ENCODE peak calls at places on chromosome 12, in ten cellular contexts. N is left ventricle myocardium inferior, B is GM23338, G is IMR-90, J is dorsolateral prefrontal cortex, R is BJ, F is HepG2, P is fibroblast of mammary gland, O is kidney epithelial cell, D is colonic mucosa. L is an unnamed sample.

GRCh38 chr12:56955631-56956256 is 1.7 kb downstream of the RDH16 start:
- DNase-seq in N (no peak), B (no peak), G (peak), J (no peak), R (no peak), F (no peak), P (peak), O (no peak), D (no peak), L (no peak)

GRCh38 chr12:118645219-118645618 is 268.9 kb downstream of the SUDS3 start:
- DNase-seq in N (peak), B (peak), G (no peak), J (no peak), R (no peak), F (peak), P (no peak), O (no peak), D (peak), L (peak)

GRCh38 chr12:95605875-95606274 is 54.6 kb upstream of the USP44 start:
- DNase-seq in N (no peak), B (no peak), G (no peak), J (no peak), R (no peak), F (peak), P (no peak), O (no peak), D (no peak), L (no peak)

GRCh38 chr12:111841236-111841749 is 735 bp upstream of the MAPKAPK5 start:
- DNase-seq in N (no peak), B (no peak), G (no peak), J (no peak), R (no peak), F (no peak), P (peak), O (no peak), D (no peak), L (no peak)

GRCh38 chr12:88639361-88639760 is 59.1 kb upstream of the KITLG start:
- DNase-seq in N (no peak), B (no peak), G (peak), J (no peak), R (no peak), F (no peak), P (peak), O (no peak), D (no peak), L (no peak)

GRCh38 chr12:89208661-89209096 is 143.6 kb downstream of the DUSP6 start:
- DNase-seq in N (no peak), B (no peak), G (peak), J (no peak), R (no peak), F (no peak), P (peak), O (no peak), D (no peak), L (no peak)

GRCh38 chr12:2190085-2190484 is 137.3 kb downstream of the CACNA1C start:
- DNase-seq in N (no peak), B (peak), G (no peak), J (no peak), R (no peak), F (no peak), P (no peak), O (no peak), D (no peak), L (no peak)

GRCh38 chr12:2608608-2608945 is 186.2 kb upstream of the FKBP4 start:
- DNase-seq in N (no peak), B (no peak), G (no peak), J (no peak), R (no peak), F (no peak), P (no peak), O (no peak), D (no peak), L (no peak)

GRCh38 chr12:119715268-119715620 is 47.3 kb downstream of the PRKAB1 start:
- DNase-seq in N (no peak), B (no peak), G (peak), J (no peak), R (no peak), F (peak), P (no peak), O (no peak), D (no peak), L (no peak)

GRCh38 chr12:123960029-123960428 is 12.6 kb downstream of the CCDC92 start:
- DNase-seq in N (no peak), B (no peak), G (no peak), J (no peak), R (no peak), F (no peak), P (no peak), O (no peak), D (no peak), L (no peak)

GRCh38 chr12:64004639-64005038 is 160.1 kb downstream of the SRGAP1 start:
- DNase-seq in N (no peak), B (no peak), G (peak), J (no peak), R (no peak), F (no peak), P (peak), O (no peak), D (no peak), L (no peak)

GRCh38 chr12:104756901-104757300 is 201.2 kb downstream of the SLC41A2 start:
- DNase-seq in N (no peak), B (no peak), G (no peak), J (no peak), R (no peak), F (no peak), P (no peak), O (no peak), D (no peak), L (no peak)

GRCh38 chr12:116599285-116600122 is 40.3 kb downstream of the MAP1LC3B2 start:
- DNase-seq in N (peak), B (peak), G (peak), J (peak), R (peak), F (peak), P (peak), O (no peak), D (peak), L (no peak)

GRCh38 chr12:68842123-68842522 is 34.1 kb downstream of the MDM2 start:
- DNase-seq in N (no peak), B (no peak), G (no peak), J (no peak), R (no peak), F (no peak), P (no peak), O (no peak), D (no peak), L (no peak)

GRCh38 chr12:71472441-71472911 is 32.9 kb downstream of the LGR5 start:
- DNase-seq in N (no peak), B (no peak), G (peak), J (no peak), R (no peak), F (peak), P (peak), O (no peak), D (no peak), L (no peak)

GRCh38 chr12:124665516-124665915 is 98.1 kb upstream of the NCOR2 start:
- DNase-seq in N (no peak), B (no peak), G (peak), J (no peak), R (no peak), F (no peak), P (no peak), O (no peak), D (no peak), L (no peak)

GRCh38 chr12:66160704-66161103 is 9.1 kb downstream of the TMBIM4 start:
- DNase-seq in N (no peak), B (peak), G (no peak), J (no peak), R (no peak), F (no peak), P (no peak), O (no peak), D (no peak), L (no peak)

GRCh38 chr12:93176166-93176565 is 201.6 kb upstream of the NUDT4 start:
- DNase-seq in N (no peak), B (no peak), G (peak), J (no peak), R (peak), F (no peak), P (peak), O (no peak), D (no peak), L (no peak)

GRCh38 chr12:103272949-103273348 is 222.8 kb downstream of the C12orf42 start:
- DNase-seq in N (no peak), B (no peak), G (no peak), J (no peak), R (no peak), F (no peak), P (no peak), O (no peak), D (no peak), L (no peak)

DNA sequence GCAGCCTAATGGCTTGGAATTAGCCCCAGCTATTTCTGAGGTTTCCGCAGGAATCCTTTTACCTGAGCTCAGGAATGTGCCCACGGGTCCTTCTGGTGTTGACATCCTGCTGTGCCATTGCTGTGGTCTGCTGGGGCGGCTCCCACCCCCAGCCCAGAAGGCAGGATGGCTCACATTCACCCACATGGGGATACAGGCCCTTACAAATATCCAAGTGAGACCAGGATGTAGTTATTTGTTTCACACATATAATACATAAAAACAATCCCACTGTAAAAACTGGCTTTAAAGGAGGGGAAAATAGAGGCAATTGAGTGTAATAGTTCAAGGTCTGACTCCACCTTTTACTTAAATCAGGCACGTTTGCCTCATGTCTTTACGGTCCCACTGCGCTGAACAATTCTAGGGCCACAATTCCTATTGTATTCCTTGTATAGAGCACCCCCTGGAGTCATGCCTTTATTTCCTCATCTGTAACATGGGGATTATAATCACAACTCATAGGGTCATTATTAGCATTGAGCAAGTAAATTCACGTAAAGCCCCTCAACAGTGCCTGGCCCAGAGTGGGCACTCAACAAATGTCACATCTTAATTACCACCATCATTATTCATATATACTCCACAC is 57.2 kb upstream of the FICD start:
- DNase-seq in N (no peak), B (peak), G (no peak), J (no peak), R (no peak), F (no peak), P (peak), O (no peak), D (no peak), L (no peak)
- H3K4me3 ChIP-seq in N (no peak), B (no peak), G (no peak), J (no peak), R (no peak), F (no peak), P (no peak), O (no peak), D (no peak), L (no peak)

GRCh38 chr12:132445884-132446471 is 44.0 kb upstream of the FBRSL1 start:
- DNase-seq in N (peak), B (peak), G (peak), J (no peak), R (no peak), F (no peak), P (peak), O (peak), D (no peak), L (no peak)
- H3K4me3 ChIP-seq in N (peak), B (peak), G (peak), J (no peak), R (peak), F (no peak), P (peak), O (peak), D (peak), L (no peak)

GRCh38 chr12:50221228-50222008 is 54.2 kb upstream of the CERS5 start:
- DNase-seq in N (no peak), B (peak), G (peak), J (no peak), R (peak), F (no peak), P (peak), O (no peak), D (no peak), L (no peak)
- H3K4me3 ChIP-seq in N (peak), B (peak), G (peak), J (peak), R (peak), F (no peak), P (peak), O (peak), D (peak), L (peak)

GRCh38 chr12:6891637-6892036 is 13.0 kb upstream of the LRRC23 start:
- DNase-seq in N (no peak), B (no peak), G (no peak), J (no peak), R (no peak), F (no peak), P (no peak), O (no peak), D (no peak), L (no peak)
- H3K4me3 ChIP-seq in N (peak), B (peak), G (peak), J (peak), R (peak), F (peak), P (peak), O (peak), D (peak), L (peak)

GRCh38 chr12:48980953-48981756 is 3.0 kb downstream of the WNT1 start:
- DNase-seq in N (no peak), B (peak), G (peak), J (peak), R (no peak), F (no peak), P (no peak), O (no peak), D (no peak), L (peak)

GRCh38 chr12:48978741-48979601 is 849 bp downstream of the WNT1 start:
- DNase-seq in N (no peak), B (no peak), G (no peak), J (no peak), R (no peak), F (no peak), P (no peak), O (no peak), D (no peak), L (no peak)

GRCh38 chr12:48979602-48980388 is 1.7 kb downstream of the WNT1 start:
- DNase-seq in N (no peak), B (peak), G (no peak), J (no peak), R (no peak), F (no peak), P (no peak), O (no peak), D (no peak), L (no peak)

GRCh38 chr12:48981757-48982157 is 3.6 kb downstream of the WNT1 start:
- DNase-seq in N (no peak), B (no peak), G (no peak), J (no peak), R (no peak), F (no peak), P (no peak), O (no peak), D (no peak), L (no peak)

GRCh38 chr12:48980389-48980952 is 2.3 kb downstream of the WNT1 start:
- DNase-seq in N (no peak), B (peak), G (no peak), J (no peak), R (no peak), F (no peak), P (no peak), O (no peak), D (peak), L (peak)
- H3K4me3 ChIP-seq in N (peak), B (peak), G (no peak), J (no peak), R (no peak), F (peak), P (no peak), O (no peak), D (peak), L (peak)

L was measured in Jurkat, Clone E6-1.